ENCODE peak calls at places on chromosomes 3 and 15, in five cellular contexts. One of them, this sample, is unnamed.

GRCh38 chr3:116517308-116517707 is 72.0 kb upstream of the LSAMP start:
- DNase-seq in H1: no peak
- DNase-seq in mesenchymal stem cell: peak
- DNase-seq in IMR-90: peak
- DNase-seq in H9: no peak
- DNase-seq in this sample: no peak

GRCh38 chr15:27327467-27328045 is 356.6 kb downstream of the GABRG3 start:
- DNase-seq in H1: no peak
- DNase-seq in mesenchymal stem cell: no peak
- DNase-seq in IMR-90: no peak
- DNase-seq in H9: no peak
- DNase-seq in this sample: no peak

GRCh38 chr3:111473550-111473949 is 68.4 kb upstream of the CD96 start:
- DNase-seq in H1: no peak
- DNase-seq in mesenchymal stem cell: no peak
- DNase-seq in IMR-90: no peak
- DNase-seq in H9: peak
- DNase-seq in this sample: no peak

GRCh38 chr3:55742027-55742710 is 255.1 kb upstream of the WNT5A start:
- DNase-seq in H1: no peak
- DNase-seq in mesenchymal stem cell: no peak
- DNase-seq in IMR-90: peak
- DNase-seq in H9: no peak
- DNase-seq in this sample: no peak

GRCh38 chr3:40718681-40719080 is 193.9 kb downstream of the ZNF621 start:
- DNase-seq in H1: no peak
- DNase-seq in mesenchymal stem cell: no peak
- DNase-seq in IMR-90: no peak
- DNase-seq in H9: no peak
- DNase-seq in this sample: no peak

GRCh38 chr15:82613764-82614163 is 33.4 kb downstream of the CPEB1 start:
- DNase-seq in H1: no peak
- DNase-seq in mesenchymal stem cell: no peak
- DNase-seq in IMR-90: no peak
- DNase-seq in H9: no peak
- DNase-seq in this sample: no peak

GRCh38 chr3:29338981-29339833 is 58.3 kb downstream of the RBMS3 start:
- DNase-seq in H1: no peak
- DNase-seq in mesenchymal stem cell: peak
- DNase-seq in IMR-90: peak
- DNase-seq in H9: no peak
- DNase-seq in this sample: no peak

GRCh38 chr3:53255360-53255774 is 455 bp downstream of the TKT start:
- DNase-seq in H1: no peak
- DNase-seq in mesenchymal stem cell: peak
- DNase-seq in IMR-90: no peak
- DNase-seq in H9: no peak
- DNase-seq in this sample: no peak

GRCh38 chr15:27694506-27695077 is 404.5 kb downstream of the OCA2 start:
- DNase-seq in H1: no peak
- DNase-seq in mesenchymal stem cell: no peak
- DNase-seq in IMR-90: no peak
- DNase-seq in H9: no peak
- DNase-seq in this sample: no peak

GRCh38 chr3:194178128-194178527 is 42.2 kb downstream of the HES1 start:
- DNase-seq in H1: no peak
- DNase-seq in mesenchymal stem cell: no peak
- DNase-seq in IMR-90: no peak
- DNase-seq in H9: no peak
- DNase-seq in this sample: no peak

GRCh38 chr3:125594581-125595011 is 701 bp downstream of the OSBPL11 start:
- DNase-seq in H1: no peak
- DNase-seq in mesenchymal stem cell: no peak
- DNase-seq in IMR-90: peak
- DNase-seq in H9: no peak
- DNase-seq in this sample: no peak

GRCh38 chr15:39453500-39454073 is 127.3 kb upstream of the THBS1 start:
- DNase-seq in H1: no peak
- DNase-seq in mesenchymal stem cell: peak
- DNase-seq in IMR-90: no peak
- DNase-seq in H9: no peak
- DNase-seq in this sample: no peak

GRCh38 chr3:169264711-169265110 is 398.8 kb downstream of the MECOM start:
- DNase-seq in H1: no peak
- DNase-seq in mesenchymal stem cell: peak
- DNase-seq in IMR-90: peak
- DNase-seq in H9: no peak
- DNase-seq in this sample: no peak

GRCh38 chr3:77147836-77148578 is 108.1 kb downstream of the ROBO2 start:
- DNase-seq in H1: peak
- DNase-seq in mesenchymal stem cell: no peak
- DNase-seq in IMR-90: no peak
- DNase-seq in H9: peak
- DNase-seq in this sample: no peak

GRCh38 chr3:159620281-159620680 is 368.4 kb upstream of the IL12A start:
- DNase-seq in H1: no peak
- DNase-seq in mesenchymal stem cell: no peak
- DNase-seq in IMR-90: no peak
- DNase-seq in H9: no peak
- DNase-seq in this sample: no peak

GRCh38 chr3:18998069-18998468 is 150.2 kb upstream of the KCNH8 start:
- DNase-seq in H1: no peak
- DNase-seq in mesenchymal stem cell: no peak
- DNase-seq in IMR-90: no peak
- DNase-seq in H9: no peak
- DNase-seq in this sample: no peak

GRCh38 chr3:136624894-136625815 is 127.0 kb downstream of the STAG1 start:
- DNase-seq in H1: no peak
- DNase-seq in mesenchymal stem cell: no peak
- DNase-seq in IMR-90: no peak
- DNase-seq in H9: no peak
- DNase-seq in this sample: peak

GRCh38 chr15:45187894-45188830 is at the start of gene SHF:
- DNase-seq in H1: no peak
- DNase-seq in mesenchymal stem cell: peak
- DNase-seq in IMR-90: peak
- DNase-seq in H9: peak
- DNase-seq in this sample: peak

GRCh38 chr3:44080507-44080906 is 161.2 kb upstream of the TOPAZ1 start:
- DNase-seq in H1: no peak
- DNase-seq in mesenchymal stem cell: no peak
- DNase-seq in IMR-90: no peak
- DNase-seq in H9: no peak
- DNase-seq in this sample: no peak

GRCh38 chr15:88574646-88575045 is 28.2 kb upstream of the DET1 start:
- DNase-seq in H1: no peak
- DNase-seq in mesenchymal stem cell: no peak
- DNase-seq in IMR-90: no peak
- DNase-seq in H9: no peak
- DNase-seq in this sample: peak

GRCh38 chr3:194219826-194220407 is 84.0 kb downstream of the HES1 start:
- DNase-seq in H1: no peak
- DNase-seq in mesenchymal stem cell: no peak
- DNase-seq in IMR-90: no peak
- DNase-seq in H9: no peak
- DNase-seq in this sample: no peak

GRCh38 chr3:23830869-23831484 is 25.2 kb downstream of the UBE2E1 start:
- DNase-seq in H1: no peak
- DNase-seq in mesenchymal stem cell: no peak
- DNase-seq in IMR-90: no peak
- DNase-seq in H9: no peak
- DNase-seq in this sample: no peak

DNA sequence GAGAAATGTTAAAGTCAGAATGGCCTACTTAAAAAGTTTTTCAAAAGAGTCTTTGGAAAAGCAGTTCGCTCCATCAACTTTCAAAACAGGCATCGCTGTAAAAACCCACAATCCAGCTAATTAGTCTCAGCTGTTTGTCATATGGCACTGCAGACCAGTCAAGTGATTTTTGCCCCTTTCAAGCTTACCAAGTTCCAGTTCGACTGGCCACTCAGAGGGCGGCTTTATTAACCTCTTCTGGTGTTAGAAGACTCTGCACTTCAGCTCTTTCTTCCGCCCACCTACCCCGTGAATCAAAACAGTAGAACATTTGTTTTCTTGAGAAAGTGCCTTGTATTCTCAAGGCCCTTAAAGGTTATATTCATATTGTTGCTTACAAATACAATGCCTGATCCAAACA is 19.3 kb downstream of the RAB27A start:
- DNase-seq in H1: no peak
- DNase-seq in mesenchymal stem cell: no peak
- DNase-seq in IMR-90: no peak
- DNase-seq in H9: no peak
- DNase-seq in this sample: no peak
- H3K14ac ChIP-seq in H1: no peak
- H3K14ac ChIP-seq in mesenchymal stem cell: no peak
- H3K14ac ChIP-seq in IMR-90: no peak
- H3K14ac ChIP-seq in H9: no peak
- H3K14ac ChIP-seq in this sample: no peak

GRCh38 chr3:13080026-13080425 is 6.8 kb upstream of the IQSEC1 start:
- DNase-seq in H1: no peak
- DNase-seq in mesenchymal stem cell: no peak
- DNase-seq in IMR-90: no peak
- DNase-seq in H9: no peak
- DNase-seq in this sample: no peak

GRCh38 chr3:13079051-13079450 is 5.8 kb upstream of the IQSEC1 start:
- DNase-seq in H1: no peak
- DNase-seq in mesenchymal stem cell: no peak
- DNase-seq in IMR-90: no peak
- DNase-seq in H9: no peak
- DNase-seq in this sample: no peak

GRCh38 chr3:13077431-13078157 is 4.4 kb upstream of the IQSEC1 start:
- DNase-seq in H1: no peak
- DNase-seq in mesenchymal stem cell: peak
- DNase-seq in IMR-90: no peak
- DNase-seq in H9: no peak
- DNase-seq in this sample: no peak

GRCh38 chr3:13079510-13079909 is 6.3 kb upstream of the IQSEC1 start:
- DNase-seq in H1: no peak
- DNase-seq in mesenchymal stem cell: no peak
- DNase-seq in IMR-90: no peak
- DNase-seq in H9: no peak
- DNase-seq in this sample: no peak

DNA sequence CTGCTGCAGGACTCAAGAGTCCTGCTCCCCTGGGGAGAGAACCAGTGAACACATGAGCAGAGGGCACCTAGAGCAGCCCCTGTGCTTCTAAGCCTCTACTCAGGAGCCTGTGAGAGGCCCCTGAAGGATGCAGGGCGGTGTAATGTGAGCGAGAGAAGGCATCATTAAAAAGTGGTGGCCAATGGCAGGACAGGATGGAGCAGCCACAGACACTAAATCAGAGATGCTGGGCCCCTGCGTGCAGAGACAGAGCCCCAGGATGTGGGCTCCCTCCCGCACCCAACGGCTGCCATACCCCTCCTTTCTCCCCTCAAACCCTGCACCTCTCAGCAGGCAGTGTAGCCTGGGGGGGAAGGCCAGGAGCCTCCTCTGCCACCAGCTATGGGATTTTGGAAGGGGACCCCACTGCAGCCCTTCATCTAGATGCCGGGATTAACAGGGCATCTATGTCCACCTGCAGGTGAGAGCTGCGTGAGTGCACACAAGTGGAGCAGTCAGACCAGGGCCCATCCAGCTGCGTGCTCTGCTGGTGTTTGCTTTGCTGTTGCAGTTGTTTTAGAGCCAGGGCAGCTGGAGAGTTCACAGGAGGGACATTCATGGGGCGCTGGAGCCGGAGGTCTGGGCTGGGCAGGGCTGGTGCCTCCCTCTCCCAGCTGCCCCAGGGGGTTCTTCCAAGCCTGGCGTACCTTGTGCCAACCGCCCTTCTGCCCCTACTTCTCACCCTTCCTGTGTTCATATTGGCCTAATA is 5.1 kb upstream of the IQSEC1 start:
- DNase-seq in H1: no peak
- DNase-seq in mesenchymal stem cell: no peak
- DNase-seq in IMR-90: no peak
- DNase-seq in H9: no peak
- DNase-seq in this sample: no peak
- H3K14ac ChIP-seq in H1: no peak
- H3K14ac ChIP-seq in mesenchymal stem cell: no peak
- H3K14ac ChIP-seq in IMR-90: no peak
- H3K14ac ChIP-seq in H9: no peak
- H3K14ac ChIP-seq in this sample: no peak

GRCh38 chr3:63576826-63577225 is 75.6 kb upstream of the SNTN start:
- DNase-seq in H1: no peak
- DNase-seq in mesenchymal stem cell: no peak
- DNase-seq in IMR-90: no peak
- DNase-seq in H9: no peak
- DNase-seq in this sample: no peak

GRCh38 chr3:63578858-63579257 is 73.6 kb upstream of the SNTN start:
- DNase-seq in H1: no peak
- DNase-seq in mesenchymal stem cell: no peak
- DNase-seq in IMR-90: no peak
- DNase-seq in H9: no peak
- DNase-seq in this sample: no peak

GRCh38 chr3:63585927-63586326 is 66.5 kb upstream of the SNTN start:
- DNase-seq in H1: no peak
- DNase-seq in mesenchymal stem cell: no peak
- DNase-seq in IMR-90: no peak
- DNase-seq in H9: no peak
- DNase-seq in this sample: no peak

GRCh38 chr3:63582943-63583500 is 69.5 kb upstream of the SNTN start:
- DNase-seq in H1: no peak
- DNase-seq in mesenchymal stem cell: no peak
- DNase-seq in IMR-90: no peak
- DNase-seq in H9: no peak
- DNase-seq in this sample: no peak

GRCh38 chr3:63580151-63580550 is 72.3 kb upstream of the SNTN start:
- DNase-seq in H1: no peak
- DNase-seq in mesenchymal stem cell: no peak
- DNase-seq in IMR-90: no peak
- DNase-seq in H9: no peak
- DNase-seq in this sample: no peak
- H3K14ac ChIP-seq in H1: no peak
- H3K14ac ChIP-seq in mesenchymal stem cell: no peak
- H3K14ac ChIP-seq in IMR-90: no peak
- H3K14ac ChIP-seq in H9: no peak
- H3K14ac ChIP-seq in this sample: no peak

DNA sequence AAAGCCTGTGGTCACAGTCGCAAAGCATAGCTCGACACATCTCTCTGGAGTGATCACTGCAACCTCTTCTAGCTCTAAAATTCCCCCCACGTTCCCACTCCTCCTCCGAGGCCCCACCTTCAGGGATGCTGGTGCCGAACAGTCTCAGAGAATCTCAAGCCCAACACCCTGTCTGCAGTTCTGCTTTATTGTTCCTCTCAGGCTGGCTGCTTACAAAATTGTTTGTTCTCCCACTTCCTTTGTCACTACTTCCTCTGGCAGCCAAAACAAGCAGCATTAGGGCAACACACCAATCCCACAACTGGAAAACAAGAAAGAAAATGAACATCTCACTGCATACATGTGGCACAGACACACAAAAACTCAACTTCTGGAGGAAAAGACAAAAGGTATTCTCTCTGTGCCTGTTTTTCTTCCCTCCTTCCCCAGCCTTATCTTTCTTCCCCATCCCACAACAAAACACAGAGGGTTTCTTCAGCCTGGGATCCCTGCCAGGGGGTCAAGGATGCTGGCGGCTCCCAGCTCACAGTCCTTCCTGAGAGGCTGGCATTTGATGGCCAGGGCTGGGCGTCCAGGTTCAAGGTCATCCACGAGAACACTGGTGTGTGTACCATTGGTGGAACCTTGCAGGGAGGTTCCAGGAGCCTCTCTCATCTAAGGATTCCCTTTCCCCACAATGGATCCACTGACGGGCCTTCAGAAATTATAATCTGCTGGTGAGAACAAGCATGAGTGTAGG is 108.4 kb downstream of the TMCO5A start:
- DNase-seq in H1: no peak
- DNase-seq in mesenchymal stem cell: no peak
- DNase-seq in IMR-90: no peak
- DNase-seq in H9: no peak
- DNase-seq in this sample: no peak
- H3K14ac ChIP-seq in H1: no peak
- H3K14ac ChIP-seq in mesenchymal stem cell: no peak
- H3K14ac ChIP-seq in IMR-90: peak
- H3K14ac ChIP-seq in H9: no peak
- H3K14ac ChIP-seq in this sample: no peak